ENCODE peak calls at places on chromosomes 16 and 17, in six cellular contexts. One of them, this sample, is unnamed.

GRCh38 chr16:11639925-11640899 is 28.0 kb upstream of the SNN start:
- DNase-seq in posterior cingulate gyrus: no peak
- DNase-seq in HAP-1: no peak
- DNase-seq in SHP77: peak; percentile 88
- DNase-seq in body of pancreas: peak; percentile 91
- DNase-seq in stimulated activated CD4-positive, alpha-beta T cell treated with anti-CD3 and anti-CD28 coated beads, Interleukin-1b, Interleukin-23, amount 100 ng/mL, for 1 hour: no peak
- DNase-seq in this sample: peak; percentile 64

GRCh38 chr16:25914357-25914962 is 222.7 kb downstream of the HS3ST4 start:
- DNase-seq in HAP-1: no peak
- DNase-seq in body of pancreas: no peak
- DNase-seq in posterior cingulate gyrus: no peak
- DNase-seq in SHP77: no peak
- DNase-seq in stimulated activated CD4-positive, alpha-beta T cell treated with anti-CD3 and anti-CD28 coated beads, Interleukin-1b, Interleukin-23, amount 100 ng/mL, for 1 hour: no peak
- DNase-seq in this sample: no peak

GRCh38 chr16:53734908-53735307 is 31.0 kb downstream of the FTO start:
- DNase-seq in posterior cingulate gyrus: no peak
- DNase-seq in stimulated activated CD4-positive, alpha-beta T cell treated with anti-CD3 and anti-CD28 coated beads, Interleukin-1b, Interleukin-23, amount 100 ng/mL, for 1 hour: no peak
- DNase-seq in body of pancreas: no peak
- DNase-seq in SHP77: no peak
- DNase-seq in HAP-1: no peak
- DNase-seq in this sample: no peak

GRCh38 chr17:4142107-4142900 is 526 bp downstream of the ZZEF1 start:
- DNase-seq in stimulated activated CD4-positive, alpha-beta T cell treated with anti-CD3 and anti-CD28 coated beads, Interleukin-1b, Interleukin-23, amount 100 ng/mL, for 1 hour: no peak
- DNase-seq in SHP77: no peak
- DNase-seq in body of pancreas: peak; percentile 41
- DNase-seq in posterior cingulate gyrus: peak; percentile 11
- DNase-seq in HAP-1: peak; percentile 40
- DNase-seq in this sample: no peak

GRCh38 chr16:83095926-83096692 is 469.3 kb downstream of the CDH13 start:
- DNase-seq in body of pancreas: no peak
- DNase-seq in stimulated activated CD4-positive, alpha-beta T cell treated with anti-CD3 and anti-CD28 coated beads, Interleukin-1b, Interleukin-23, amount 100 ng/mL, for 1 hour: no peak
- DNase-seq in SHP77: no peak
- DNase-seq in HAP-1: no peak
- DNase-seq in posterior cingulate gyrus: no peak
- DNase-seq in this sample: no peak

GRCh38 chr17:59619313-59620063 is at the start of gene CLTC:
- DNase-seq in SHP77: peak; percentile 94
- DNase-seq in HAP-1: peak; percentile 93
- DNase-seq in posterior cingulate gyrus: peak; percentile 88
- DNase-seq in body of pancreas: peak; percentile 91
- DNase-seq in stimulated activated CD4-positive, alpha-beta T cell treated with anti-CD3 and anti-CD28 coated beads, Interleukin-1b, Interleukin-23, amount 100 ng/mL, for 1 hour: peak; percentile 73
- DNase-seq in this sample: peak; percentile 94

GRCh38 chr16:19094542-19095365 is 19.0 kb upstream of the ITPRIPL2 start:
- DNase-seq in posterior cingulate gyrus: no peak
- DNase-seq in SHP77: no peak
- DNase-seq in body of pancreas: peak; percentile 47
- DNase-seq in HAP-1: no peak
- DNase-seq in stimulated activated CD4-positive, alpha-beta T cell treated with anti-CD3 and anti-CD28 coated beads, Interleukin-1b, Interleukin-23, amount 100 ng/mL, for 1 hour: no peak
- DNase-seq in this sample: no peak

GRCh38 chr17:35875439-35876139 is 4.6 kb downstream of the CCL5 start:
- DNase-seq in posterior cingulate gyrus: no peak
- DNase-seq in body of pancreas: no peak
- DNase-seq in stimulated activated CD4-positive, alpha-beta T cell treated with anti-CD3 and anti-CD28 coated beads, Interleukin-1b, Interleukin-23, amount 100 ng/mL, for 1 hour: no peak
- DNase-seq in SHP77: no peak
- DNase-seq in HAP-1: no peak
- DNase-seq in this sample: no peak

GRCh38 chr17:69884361-69884760 is 190.7 kb upstream of the KCNJ16 start:
- DNase-seq in SHP77: no peak
- DNase-seq in stimulated activated CD4-positive, alpha-beta T cell treated with anti-CD3 and anti-CD28 coated beads, Interleukin-1b, Interleukin-23, amount 100 ng/mL, for 1 hour: no peak
- DNase-seq in body of pancreas: no peak
- DNase-seq in HAP-1: no peak
- DNase-seq in posterior cingulate gyrus: no peak
- DNase-seq in this sample: no peak

GRCh38 chr16:11049396-11050059 is 105.2 kb downstream of the CLEC16A start:
- DNase-seq in body of pancreas: no peak
- DNase-seq in HAP-1: peak; percentile 67
- DNase-seq in SHP77: no peak
- DNase-seq in posterior cingulate gyrus: no peak
- DNase-seq in stimulated activated CD4-positive, alpha-beta T cell treated with anti-CD3 and anti-CD28 coated beads, Interleukin-1b, Interleukin-23, amount 100 ng/mL, for 1 hour: no peak
- DNase-seq in this sample: no peak

GRCh38 chr17:4948166-4948996 is at the start of gene PFN1:
- DNase-seq in SHP77: peak; percentile 83
- DNase-seq in body of pancreas: peak; percentile 91
- DNase-seq in stimulated activated CD4-positive, alpha-beta T cell treated with anti-CD3 and anti-CD28 coated beads, Interleukin-1b, Interleukin-23, amount 100 ng/mL, for 1 hour: peak; percentile 78
- DNase-seq in posterior cingulate gyrus: peak; percentile 63
- DNase-seq in HAP-1: peak; percentile 95
- DNase-seq in this sample: peak; percentile 14

GRCh38 chr16:1054660-1055556 is 17.6 kb upstream of the SSTR5 start:
- DNase-seq in HAP-1: peak; percentile 77
- DNase-seq in stimulated activated CD4-positive, alpha-beta T cell treated with anti-CD3 and anti-CD28 coated beads, Interleukin-1b, Interleukin-23, amount 100 ng/mL, for 1 hour: peak; percentile 24
- DNase-seq in SHP77: peak; percentile 65
- DNase-seq in posterior cingulate gyrus: peak; percentile 57
- DNase-seq in body of pancreas: peak; percentile 71
- DNase-seq in this sample: no peak

GRCh38 chr17:34709108-34709779 is 129.9 kb downstream of the TMEM132E start:
- DNase-seq in posterior cingulate gyrus: no peak
- DNase-seq in stimulated activated CD4-positive, alpha-beta T cell treated with anti-CD3 and anti-CD28 coated beads, Interleukin-1b, Interleukin-23, amount 100 ng/mL, for 1 hour: no peak
- DNase-seq in SHP77: no peak
- DNase-seq in HAP-1: no peak
- DNase-seq in body of pancreas: no peak
- DNase-seq in this sample: peak; percentile 8

GRCh38 chr17:8073627-8074485 is 13.7 kb downstream of the ALOX12B start:
- DNase-seq in body of pancreas: peak; percentile 79
- DNase-seq in SHP77: peak; percentile 70
- DNase-seq in HAP-1: peak; percentile 90
- DNase-seq in posterior cingulate gyrus: no peak
- DNase-seq in stimulated activated CD4-positive, alpha-beta T cell treated with anti-CD3 and anti-CD28 coated beads, Interleukin-1b, Interleukin-23, amount 100 ng/mL, for 1 hour: peak; percentile 83
- DNase-seq in this sample: no peak

GRCh38 chr17:48037036-48037881 is at the start of gene COPZ2:
- DNase-seq in stimulated activated CD4-positive, alpha-beta T cell treated with anti-CD3 and anti-CD28 coated beads, Interleukin-1b, Interleukin-23, amount 100 ng/mL, for 1 hour: no peak
- DNase-seq in body of pancreas: peak; percentile 75
- DNase-seq in HAP-1: no peak
- DNase-seq in posterior cingulate gyrus: no peak
- DNase-seq in SHP77: no peak
- DNase-seq in this sample: no peak

GRCh38 chr17:11880714-11881113 is 116.6 kb downstream of the ZNF18 start:
- DNase-seq in body of pancreas: no peak
- DNase-seq in stimulated activated CD4-positive, alpha-beta T cell treated with anti-CD3 and anti-CD28 coated beads, Interleukin-1b, Interleukin-23, amount 100 ng/mL, for 1 hour: no peak
- DNase-seq in HAP-1: peak; percentile 9
- DNase-seq in posterior cingulate gyrus: no peak
- DNase-seq in SHP77: peak; percentile 35
- DNase-seq in this sample: peak; percentile 2

GRCh38 chr17:73595931-73596330 is 48.3 kb downstream of the SDK2 start:
- DNase-seq in body of pancreas: no peak
- DNase-seq in HAP-1: no peak
- DNase-seq in posterior cingulate gyrus: no peak
- DNase-seq in SHP77: no peak
- DNase-seq in stimulated activated CD4-positive, alpha-beta T cell treated with anti-CD3 and anti-CD28 coated beads, Interleukin-1b, Interleukin-23, amount 100 ng/mL, for 1 hour: no peak
- DNase-seq in this sample: no peak

GRCh38 chr17:27873746-27874145 is 19.4 kb downstream of the LYRM9 start:
- DNase-seq in posterior cingulate gyrus: no peak
- DNase-seq in body of pancreas: no peak
- DNase-seq in stimulated activated CD4-positive, alpha-beta T cell treated with anti-CD3 and anti-CD28 coated beads, Interleukin-1b, Interleukin-23, amount 100 ng/mL, for 1 hour: no peak
- DNase-seq in SHP77: no peak
- DNase-seq in HAP-1: no peak
- DNase-seq in this sample: no peak

GRCh38 chr17:28573521-28573920 is 2.2 kb upstream of the PIGS start:
- DNase-seq in HAP-1: no peak
- DNase-seq in posterior cingulate gyrus: no peak
- DNase-seq in SHP77: no peak
- DNase-seq in stimulated activated CD4-positive, alpha-beta T cell treated with anti-CD3 and anti-CD28 coated beads, Interleukin-1b, Interleukin-23, amount 100 ng/mL, for 1 hour: no peak
- DNase-seq in body of pancreas: no peak
- DNase-seq in this sample: no peak

GRCh38 chr16:850668-851067 is 50.1 kb upstream of the GNG13 start:
- DNase-seq in stimulated activated CD4-positive, alpha-beta T cell treated with anti-CD3 and anti-CD28 coated beads, Interleukin-1b, Interleukin-23, amount 100 ng/mL, for 1 hour: no peak
- DNase-seq in posterior cingulate gyrus: no peak
- DNase-seq in SHP77: no peak
- DNase-seq in body of pancreas: no peak
- DNase-seq in HAP-1: no peak
- DNase-seq in this sample: no peak

GRCh38 chr17:60416368-60416925 is 5.8 kb upstream of the CHCT1 start:
- DNase-seq in HAP-1: no peak
- DNase-seq in posterior cingulate gyrus: no peak
- DNase-seq in SHP77: no peak
- DNase-seq in stimulated activated CD4-positive, alpha-beta T cell treated with anti-CD3 and anti-CD28 coated beads, Interleukin-1b, Interleukin-23, amount 100 ng/mL, for 1 hour: no peak
- DNase-seq in body of pancreas: no peak
- DNase-seq in this sample: no peak

GRCh38 chr17:6603746-6604325 is 36.7 kb downstream of the KIAA0753 start:
- DNase-seq in stimulated activated CD4-positive, alpha-beta T cell treated with anti-CD3 and anti-CD28 coated beads, Interleukin-1b, Interleukin-23, amount 100 ng/mL, for 1 hour: no peak
- DNase-seq in posterior cingulate gyrus: no peak
- DNase-seq in body of pancreas: peak; percentile 15
- DNase-seq in HAP-1: no peak
- DNase-seq in SHP77: no peak
- DNase-seq in this sample: no peak

GRCh38 chr16:59385953-59386352 is 651.8 kb upstream of the GOT2 start:
- DNase-seq in body of pancreas: no peak
- DNase-seq in posterior cingulate gyrus: no peak
- DNase-seq in SHP77: no peak
- DNase-seq in stimulated activated CD4-positive, alpha-beta T cell treated with anti-CD3 and anti-CD28 coated beads, Interleukin-1b, Interleukin-23, amount 100 ng/mL, for 1 hour: no peak
- DNase-seq in HAP-1: no peak
- DNase-seq in this sample: no peak

GRCh38 chr16:11198817-11199216 is 57.2 kb downstream of the SOCS1 start:
- DNase-seq in SHP77: no peak
- DNase-seq in posterior cingulate gyrus: no peak
- DNase-seq in stimulated activated CD4-positive, alpha-beta T cell treated with anti-CD3 and anti-CD28 coated beads, Interleukin-1b, Interleukin-23, amount 100 ng/mL, for 1 hour: no peak
- DNase-seq in HAP-1: peak; percentile 63
- DNase-seq in body of pancreas: no peak
- DNase-seq in this sample: peak; percentile 28

GRCh38 chr16:70715113-70715711 is 29.4 kb upstream of the MTSS2 start:
- DNase-seq in SHP77: peak; percentile 52
- DNase-seq in posterior cingulate gyrus: peak; percentile 48
- DNase-seq in body of pancreas: peak; percentile 81
- DNase-seq in stimulated activated CD4-positive, alpha-beta T cell treated with anti-CD3 and anti-CD28 coated beads, Interleukin-1b, Interleukin-23, amount 100 ng/mL, for 1 hour: no peak
- DNase-seq in HAP-1: no peak
- DNase-seq in this sample: no peak

GRCh38 chr17:40596261-40596919 is 31.1 kb upstream of the CCR7 start:
- DNase-seq in posterior cingulate gyrus: no peak
- DNase-seq in HAP-1: peak; percentile 44
- DNase-seq in body of pancreas: no peak
- DNase-seq in SHP77: peak; percentile 12
- DNase-seq in stimulated activated CD4-positive, alpha-beta T cell treated with anti-CD3 and anti-CD28 coated beads, Interleukin-1b, Interleukin-23, amount 100 ng/mL, for 1 hour: no peak
- DNase-seq in this sample: peak; percentile 59

GRCh38 chr17:8707591-8708453 is 36.8 kb downstream of the CCDC42 start:
- DNase-seq in SHP77: no peak
- DNase-seq in stimulated activated CD4-positive, alpha-beta T cell treated with anti-CD3 and anti-CD28 coated beads, Interleukin-1b, Interleukin-23, amount 100 ng/mL, for 1 hour: no peak
- DNase-seq in body of pancreas: no peak
- DNase-seq in HAP-1: no peak
- DNase-seq in posterior cingulate gyrus: no peak
- DNase-seq in this sample: no peak

GRCh38 chr17:7880076-7880868 is 8.3 kb upstream of the CHD3 start:
- DNase-seq in HAP-1: no peak
- DNase-seq in SHP77: no peak
- DNase-seq in stimulated activated CD4-positive, alpha-beta T cell treated with anti-CD3 and anti-CD28 coated beads, Interleukin-1b, Interleukin-23, amount 100 ng/mL, for 1 hour: no peak
- DNase-seq in posterior cingulate gyrus: no peak
- DNase-seq in body of pancreas: no peak
- DNase-seq in this sample: no peak

GRCh38 chr17:30337393-30337999 is 3.6 kb upstream of the TMIGD1 start:
- DNase-seq in posterior cingulate gyrus: no peak
- DNase-seq in SHP77: no peak
- DNase-seq in HAP-1: no peak
- DNase-seq in body of pancreas: no peak
- DNase-seq in stimulated activated CD4-positive, alpha-beta T cell treated with anti-CD3 and anti-CD28 coated beads, Interleukin-1b, Interleukin-23, amount 100 ng/mL, for 1 hour: no peak
- DNase-seq in this sample: no peak

GRCh38 chr17:6239237-6239798 is 169.1 kb downstream of the WSCD1 start:
- DNase-seq in stimulated activated CD4-positive, alpha-beta T cell treated with anti-CD3 and anti-CD28 coated beads, Interleukin-1b, Interleukin-23, amount 100 ng/mL, for 1 hour: no peak
- DNase-seq in HAP-1: no peak
- DNase-seq in body of pancreas: no peak
- DNase-seq in SHP77: no peak
- DNase-seq in posterior cingulate gyrus: no peak
- DNase-seq in this sample: no peak

GRCh38 chr16:66511615-66512500 is 38.1 kb downstream of the TK2 start:
- DNase-seq in SHP77: no peak
- DNase-seq in stimulated activated CD4-positive, alpha-beta T cell treated with anti-CD3 and anti-CD28 coated beads, Interleukin-1b, Interleukin-23, amount 100 ng/mL, for 1 hour: no peak
- DNase-seq in body of pancreas: peak; percentile 70
- DNase-seq in HAP-1: no peak
- DNase-seq in posterior cingulate gyrus: no peak
- DNase-seq in this sample: no peak

GRCh38 chr17:76697702-76698465 is 12.9 kb downstream of the MXRA7 start:
- DNase-seq in stimulated activated CD4-positive, alpha-beta T cell treated with anti-CD3 and anti-CD28 coated beads, Interleukin-1b, Interleukin-23, amount 100 ng/mL, for 1 hour: no peak
- DNase-seq in SHP77: no peak
- DNase-seq in posterior cingulate gyrus: no peak
- DNase-seq in body of pancreas: no peak
- DNase-seq in HAP-1: peak; percentile 62
- DNase-seq in this sample: no peak

GRCh38 chr17:64242633-64243032 is 20.4 kb downstream of the TEX2 start:
- DNase-seq in body of pancreas: no peak
- DNase-seq in stimulated activated CD4-positive, alpha-beta T cell treated with anti-CD3 and anti-CD28 coated beads, Interleukin-1b, Interleukin-23, amount 100 ng/mL, for 1 hour: no peak
- DNase-seq in SHP77: no peak
- DNase-seq in HAP-1: no peak
- DNase-seq in posterior cingulate gyrus: no peak
- DNase-seq in this sample: no peak

GRCh38 chr16:27406729-27407128 is 4.8 kb downstream of the IL21R start:
- DNase-seq in HAP-1: no peak
- DNase-seq in posterior cingulate gyrus: no peak
- DNase-seq in body of pancreas: no peak
- DNase-seq in stimulated activated CD4-positive, alpha-beta T cell treated with anti-CD3 and anti-CD28 coated beads, Interleukin-1b, Interleukin-23, amount 100 ng/mL, for 1 hour: no peak
- DNase-seq in SHP77: no peak
- DNase-seq in this sample: no peak

GRCh38 chr17:15512310-15512709 is 44.9 kb upstream of the CDRT4 start:
- DNase-seq in SHP77: no peak
- DNase-seq in HAP-1: no peak
- DNase-seq in posterior cingulate gyrus: no peak
- DNase-seq in body of pancreas: no peak
- DNase-seq in stimulated activated CD4-positive, alpha-beta T cell treated with anti-CD3 and anti-CD28 coated beads, Interleukin-1b, Interleukin-23, amount 100 ng/mL, for 1 hour: no peak
- DNase-seq in this sample: no peak

GRCh38 chr17:1168537-1169234 is 11.1 kb downstream of the ABR start:
- DNase-seq in body of pancreas: no peak
- DNase-seq in HAP-1: no peak
- DNase-seq in SHP77: no peak
- DNase-seq in posterior cingulate gyrus: no peak
- DNase-seq in stimulated activated CD4-positive, alpha-beta T cell treated with anti-CD3 and anti-CD28 coated beads, Interleukin-1b, Interleukin-23, amount 100 ng/mL, for 1 hour: no peak
- DNase-seq in this sample: no peak

This sample was measured in DMS153.